ENCODE peak calls at places on chromosomes 2 and 18, in ten cellular contexts. Q is kidney; I is CD8-positive, alpha-beta memory T cell; S is transverse colon; G is heart left ventricle; Z is heart right ventricle; C is OCI-LY7; P is IMR-90; Y is lower lobe of right lung; R is SK-N-MC. O is an unnamed sample.

GRCh38 chr2:56754066-56754615 is 570.4 kb downstream of the CCDC85A start:
- DNase-seq in Q (no peak), I (no peak), S (no peak), G (no peak), Z (peak; percentile 60), C (no peak), P (no peak), Y (no peak), R (no peak), O (no peak)

GRCh38 chr2:219769044-219770030 is 141.9 kb downstream of the SLC4A3 start:
- DNase-seq in Q (peak; percentile 92), I (no peak), S (no peak), G (peak; percentile 83), Z (peak; percentile 82), C (no peak), P (peak; percentile 29), Y (no peak), R (no peak), O (peak; percentile 25)

GRCh38 chr18:8114480-8114879 is 494.8 kb upstream of the RAB12 start:
- DNase-seq in Q (no peak), I (no peak), S (no peak), G (no peak), Z (no peak), C (no peak), P (no peak), Y (no peak), R (no peak), O (no peak)

GRCh38 chr2:12819098-12819465 is 102.3 kb downstream of the TRIB2 start:
- DNase-seq in Q (no peak), I (no peak), S (peak; percentile 50), G (no peak), Z (peak; percentile 93), C (no peak), P (peak; percentile 99), Y (no peak), R (no peak), O (peak; percentile 99)

GRCh38 chr2:62895632-62896009 is 155.0 kb upstream of the OTX1 start:
- DNase-seq in Q (no peak), I (no peak), S (no peak), G (no peak), Z (no peak), C (no peak), P (peak; percentile 75), Y (no peak), R (no peak), O (no peak)

GRCh38 chr2:3223080-3223923 is 154.3 kb downstream of the EIPR1 start:
- DNase-seq in Q (no peak), I (peak; percentile 73), S (no peak), G (no peak), Z (no peak), C (no peak), P (peak; percentile 86), Y (no peak), R (no peak), O (peak; percentile 74)

GRCh38 chr2:11038641-11039040 is 116.6 kb upstream of the SLC66A3 start:
- DNase-seq in Q (no peak), I (no peak), S (no peak), G (no peak), Z (no peak), C (no peak), P (no peak), Y (no peak), R (no peak), O (no peak)

GRCh38 chr2:20509766-20510490 is 63.1 kb downstream of the RHOB start:
- DNase-seq in Q (peak; percentile 89), I (no peak), S (peak; percentile 61), G (peak; percentile 40), Z (no peak), C (no peak), P (peak; percentile 49), Y (peak; percentile 85), R (no peak), O (no peak)

GRCh38 chr2:237746302-237747080 is 52.1 kb upstream of the RBM44 start:
- DNase-seq in Q (no peak), I (no peak), S (no peak), G (no peak), Z (no peak), C (no peak), P (no peak), Y (no peak), R (no peak), O (no peak)

GRCh38 chr2:156589381-156590079 is 153.4 kb downstream of the GPD2 start:
- DNase-seq in Q (no peak), I (peak; percentile 24), S (peak; percentile 12), G (no peak), Z (peak; percentile 7), C (peak; percentile 35), P (peak; percentile 62), Y (no peak), R (peak; percentile 6), O (peak; percentile 21)

GRCh38 chr18:24603151-24603550 is 142.7 kb downstream of the HRH4 start:
- DNase-seq in Q (no peak), I (no peak), S (no peak), G (no peak), Z (no peak), C (no peak), P (no peak), Y (no peak), R (no peak), O (no peak)

GRCh38 chr18:13448028-13448795 is 229.7 kb downstream of the LDLRAD4 start:
- DNase-seq in Q (no peak), I (no peak), S (no peak), G (no peak), Z (no peak), C (no peak), P (no peak), Y (no peak), R (no peak), O (no peak)

GRCh38 chr2:219272995-219273394 is 6.2 kb upstream of the DNAJB2 start:
- DNase-seq in Q (peak; percentile 4), I (no peak), S (no peak), G (no peak), Z (no peak), C (no peak), P (no peak), Y (no peak), R (no peak), O (no peak)

GRCh38 chr2:61255580-61256437 is 93.8 kb downstream of the C2orf74 start:
- DNase-seq in Q (no peak), I (no peak), S (no peak), G (no peak), Z (no peak), C (no peak), P (peak; percentile 91), Y (no peak), R (no peak), O (peak; percentile 66)
- H3K36me3 ChIP-seq in Q (peaks cover 29% of the 10 kb centered on the region), I (peaks cover 19% of the 10 kb centered on the region), S (no peaks in the 10 kb centered on the region), G (no peaks in the 10 kb centered on the region), Z (no peaks in the 10 kb centered on the region), C (peaks cover 95% of the 10 kb centered on the region), P (peaks cover 18% of the 10 kb centered on the region), Y (peaks cover 86% of the 10 kb centered on the region), R (peaks cover 42% of the 10 kb centered on the region), O (peaks cover 9% of the 10 kb centered on the region)

GRCh38 chr2:191151315-191151698 is 513 bp upstream of the STAT4 start:
- DNase-seq in Q (peak; percentile 63), I (no peak), S (no peak), G (peak; percentile 52), Z (no peak), C (no peak), P (no peak), Y (no peak), R (no peak), O (no peak)
- H3K27ac ChIP-seq in Q (no peak overlapping the region), I (peak overlapping the region; percentile 97), S (peak overlapping the region; percentile 62), G (no peak overlapping the region), Z (no peak overlapping the region), C (no peak overlapping the region), P (no peak overlapping the region), Y (peak overlapping the region; percentile 76), R (no peak overlapping the region), O (no peak overlapping the region)

GRCh38 chr18:76959605-76960004 is 137.2 kb downstream of the ZNF236 start:
- DNase-seq in Q (no peak), I (no peak), S (no peak), G (no peak), Z (no peak), C (no peak), P (no peak), Y (no peak), R (no peak), O (no peak)
- H3K36me3 ChIP-seq in Q (peaks cover 16% of the 10 kb centered on the region), I (peaks cover 16% of the 10 kb centered on the region), S (no peaks in the 10 kb centered on the region), G (peaks cover 3% of the 10 kb centered on the region), Z (no peaks in the 10 kb centered on the region), C (peaks cover 15% of the 10 kb centered on the region), P (peaks cover 33% of the 10 kb centered on the region), Y (peaks cover 39% of the 10 kb centered on the region), R (peaks cover 17% of the 10 kb centered on the region), O (peaks cover 29% of the 10 kb centered on the region)

GRCh38 chr2:68091439-68092034 is 28.7 kb upstream of the C1D start:
- DNase-seq in Q (no peak), I (no peak), S (no peak), G (no peak), Z (no peak), C (no peak), P (no peak), Y (no peak), R (no peak), O (no peak)
- H3K27ac ChIP-seq in Q (no peak overlapping the region), I (no peak overlapping the region), S (no peak overlapping the region), G (no peak overlapping the region), Z (no peak overlapping the region), C (no peak overlapping the region), P (no peak overlapping the region), Y (no peak overlapping the region), R (no peak overlapping the region), O (no peak overlapping the region)

DNA sequence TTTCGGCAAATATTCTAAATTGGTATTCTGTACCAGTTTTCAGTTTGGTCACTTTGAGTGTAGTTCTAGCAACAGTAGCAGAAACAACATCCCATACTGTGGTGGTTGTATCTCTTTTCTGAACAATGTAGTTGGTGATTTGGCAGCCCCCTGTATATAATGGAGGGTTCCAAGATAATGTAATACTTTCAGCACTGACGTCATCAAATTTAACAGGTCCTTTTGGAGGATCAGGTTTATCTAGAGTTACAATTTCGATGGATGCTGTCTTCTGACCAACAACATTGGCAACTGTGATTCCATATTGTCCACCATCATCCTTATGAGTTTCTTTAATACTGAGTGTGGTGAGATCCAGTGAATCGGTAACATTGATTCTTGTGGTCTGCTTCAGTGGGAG is 88.0 kb downstream of the PLEKHA3 start:
- DNase-seq in Q (no peak), I (no peak), S (no peak), G (no peak), Z (no peak), C (no peak), P (no peak), Y (no peak), R (no peak), O (no peak)
- H3K36me3 ChIP-seq in Q (peaks cover 5% of the 10 kb centered on the region), I (no peaks in the 10 kb centered on the region), S (no peaks in the 10 kb centered on the region), G (peaks cover 21% of the 10 kb centered on the region), Z (no peaks in the 10 kb centered on the region), C (no peaks in the 10 kb centered on the region), P (no peaks in the 10 kb centered on the region), Y (peaks cover 38% of the 10 kb centered on the region), R (no peaks in the 10 kb centered on the region), O (no peaks in the 10 kb centered on the region)